ENCODE peak calls at places on chromosomes 16 and 17, in eight cellular contexts. K is neural crest cell, N is cardiac fibroblast, D is CD14-positive monocyte, T is ovary, I is left lung, O is brain microvascular endothelial cell, P is dorsolateral prefrontal cortex. Z is an unnamed sample.

GRCh38 chr17:48757524-48757961 is 29.0 kb upstream of the HOXB13 start:
- DNase-seq in K (no peak), N (no peak), D (no peak), T (no peak), I (no peak), O (no peak), P (no peak), Z (no peak)

GRCh38 chr17:63622571-63623390 is 564 bp downstream of the MAP3K3 start:
- DNase-seq in K (peak; percentile 62), N (peak; percentile 69), D (peak; percentile 66), T (peak; percentile 80), I (peak; percentile 95), O (peak; percentile 45), P (peak; percentile 61), Z (peak; percentile 64)

GRCh38 chr16:88955906-88956305 is 21.1 kb downstream of the CBFA2T3 start:
- DNase-seq in K (no peak), N (no peak), D (no peak), T (no peak), I (peak; percentile 58), O (no peak), P (no peak), Z (no peak)

GRCh38 chr16:55349867-55350266 is 25.9 kb downstream of the IRX6 start:
- DNase-seq in K (no peak), N (no peak), D (no peak), T (no peak), I (no peak), O (no peak), P (no peak), Z (no peak)

GRCh38 chr16:68289202-68289601 is 21.5 kb downstream of the SLC7A6OS start:
- DNase-seq in K (no peak), N (no peak), D (no peak), T (no peak), I (no peak), O (no peak), P (no peak), Z (no peak)

GRCh38 chr16:2155091-2156024 is at the start of gene TRAF7:
- DNase-seq in K (peak; percentile 98), N (peak; percentile 100), D (peak; percentile 99), T (peak; percentile 99), I (peak; percentile 99), O (peak; percentile 100), P (peak; percentile 99), Z (peak; percentile 97)

GRCh38 chr17:59372138-59372751 is 40.8 kb downstream of the YPEL2 start:
- DNase-seq in K (no peak), N (peak; percentile 91), D (peak; percentile 51), T (no peak), I (no peak), O (peak; percentile 57), P (no peak), Z (no peak)

GRCh38 chr17:14762736-14763479 is 462.0 kb downstream of the HS3ST3B1 start:
- DNase-seq in K (no peak), N (no peak), D (no peak), T (no peak), I (no peak), O (no peak), P (no peak), Z (no peak)

GRCh38 chr17:21275579-21276339 is 8.8 kb upstream of the MAP2K3 start:
- DNase-seq in K (peak; percentile 93), N (peak; percentile 83), D (peak; percentile 89), T (peak; percentile 95), I (peak; percentile 100), O (peak; percentile 67), P (peak; percentile 94), Z (peak; percentile 91)

GRCh38 chr16:88688013-88688778 is 1.9 kb upstream of the SNAI3 start:
- DNase-seq in K (no peak), N (no peak), D (no peak), T (no peak), I (peak; percentile 70), O (no peak), P (no peak), Z (no peak)

GRCh38 chr16:85554791-85555548 is 58.2 kb upstream of the GSE1 start:
- DNase-seq in K (no peak), N (peak; percentile 82), D (no peak), T (peak; percentile 83), I (peak; percentile 92), O (peak; percentile 55), P (no peak), Z (peak; percentile 68)

GRCh38 chr17:77222356-77222755 is 81.6 kb downstream of the SEC14L1 start:
- DNase-seq in K (no peak), N (no peak), D (no peak), T (no peak), I (no peak), O (no peak), P (no peak), Z (no peak)

GRCh38 chr17:1259910-1260389 is 10.3 kb upstream of the BHLHA9 start:
- DNase-seq in K (no peak), N (peak; percentile 44), D (no peak), T (no peak), I (no peak), O (no peak), P (no peak), Z (no peak)

GRCh38 chr17:50945779-50946222 is 79.6 kb upstream of the TOB1 start:
- DNase-seq in K (no peak), N (no peak), D (no peak), T (no peak), I (peak; percentile 28), O (no peak), P (no peak), Z (no peak)

GRCh38 chr16:50284131-50284911 is 18.0 kb downstream of the ADCY7 start:
- DNase-seq in K (no peak), N (no peak), D (no peak), T (peak; percentile 51), I (peak; percentile 86), O (no peak), P (no peak), Z (no peak)

GRCh38 chr17:67759355-67760171 is 41.8 kb downstream of the NOL11 start:
- DNase-seq in K (no peak), N (peak; percentile 86), D (no peak), T (peak; percentile 71), I (no peak), O (peak; percentile 6), P (no peak), Z (no peak)

GRCh38 chr17:76080207-76080933 is 1.4 kb downstream of the ZACN start:
- DNase-seq in K (no peak), N (no peak), D (no peak), T (no peak), I (no peak), O (no peak), P (no peak), Z (no peak)
- TF ChIP-seq CTCF in K (no peak), N (no peak), D (no peak), T (no peak), I (no peak), O (no peak), P (no peak), Z (no peak)

DNA sequence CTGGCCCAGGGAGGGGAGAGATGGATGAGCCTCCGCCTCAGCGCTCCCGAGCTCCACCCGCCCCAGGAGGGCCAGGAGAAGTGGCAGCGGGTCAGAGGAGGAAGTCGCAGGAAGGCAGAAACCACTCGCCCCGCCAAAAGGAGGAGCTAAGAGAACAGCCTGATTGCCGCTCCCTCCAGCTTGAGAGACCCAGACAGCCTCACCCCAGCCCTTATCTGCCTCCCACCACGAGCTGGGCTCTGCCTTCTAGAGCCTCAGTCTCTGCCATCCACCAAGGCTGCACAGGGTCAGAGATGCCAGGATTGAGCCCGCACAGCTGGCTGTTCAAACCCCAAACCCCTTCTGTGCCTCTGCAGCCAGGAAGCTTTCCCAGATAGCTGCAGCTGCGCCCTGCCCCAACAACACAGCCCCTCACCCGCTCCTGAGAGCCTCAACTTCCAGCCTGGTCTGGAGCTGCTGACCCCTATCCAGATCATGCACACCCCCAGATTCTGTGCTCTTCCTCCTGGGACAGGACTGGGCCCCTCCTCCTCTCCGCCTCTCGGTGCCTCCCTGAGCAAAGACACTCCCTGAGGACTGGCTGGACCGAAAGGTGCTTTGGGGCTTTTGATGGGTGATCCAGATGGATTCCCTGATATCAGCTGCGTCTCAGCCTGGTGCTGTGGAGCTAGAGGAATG is 1.0 kb upstream of the ATP2A3 start:
- DNase-seq in K (peak; percentile 20), N (peak; percentile 38), D (peak; percentile 73), T (no peak), I (peak; percentile 92), O (no peak), P (no peak), Z (no peak)
- TF ChIP-seq CTCF in K (no peak), N (no peak), D (no peak), T (no peak), I (no peak), O (peak; percentile 3), P (no peak), Z (no peak)

DNA sequence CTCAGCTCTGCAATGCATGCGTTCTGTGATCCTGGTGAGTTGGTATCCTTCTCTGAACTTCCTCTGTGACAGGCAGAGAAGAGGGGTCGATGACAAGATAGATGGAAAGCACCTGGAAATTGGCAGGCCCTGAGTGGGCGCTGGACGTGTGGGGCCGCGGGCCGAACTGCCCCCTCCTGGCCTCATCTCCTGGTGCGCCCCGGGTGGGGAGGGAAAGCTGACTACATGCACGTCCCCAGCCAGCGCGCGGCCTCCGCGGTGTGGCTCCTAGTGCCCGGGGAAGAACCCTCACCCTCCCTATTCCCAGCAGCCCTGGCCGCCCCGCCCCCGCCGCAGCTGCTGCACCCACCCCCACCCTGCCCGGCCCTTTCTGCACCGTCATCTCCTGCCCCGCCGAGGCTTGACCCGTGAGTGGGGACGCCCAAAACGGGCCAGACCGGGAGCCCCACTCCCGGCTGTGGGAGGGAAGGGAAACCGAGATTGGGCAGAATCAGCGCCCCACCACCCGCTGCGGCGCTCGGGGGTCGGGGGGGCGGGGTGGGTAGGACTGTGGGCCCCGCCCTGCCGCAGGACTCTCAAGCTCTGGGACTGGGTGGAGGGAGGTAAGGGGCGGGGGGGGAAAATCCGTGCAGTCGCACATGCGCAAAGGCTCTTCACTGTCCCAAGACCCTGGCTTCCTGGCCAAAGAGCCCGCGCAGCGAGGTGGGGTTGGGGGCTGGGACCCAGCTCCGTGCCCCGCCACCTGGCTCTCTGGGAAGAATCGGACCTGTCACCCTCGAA is at the start of gene NOL3:
- DNase-seq in K (peak; percentile 48), N (peak; percentile 92), D (peak; percentile 74), T (peak; percentile 90), I (peak; percentile 95), O (peak; percentile 33), P (no peak), Z (no peak)
- TF ChIP-seq CTCF in K (no peak), N (peak; percentile 23), D (no peak), T (no peak), I (no peak), O (peak; percentile 32), P (no peak), Z (no peak)

GRCh38 chr17:30996481-30996880 is 25.6 kb downstream of the RNF135 start:
- DNase-seq in K (no peak), N (no peak), D (no peak), T (no peak), I (no peak), O (no peak), P (no peak), Z (no peak)

GRCh38 chr17:30990458-30990857 is 19.6 kb downstream of the RNF135 start:
- DNase-seq in K (no peak), N (no peak), D (no peak), T (no peak), I (no peak), O (no peak), P (no peak), Z (no peak)

GRCh38 chr17:30997270-30997669 is 26.4 kb downstream of the RNF135 start:
- DNase-seq in K (no peak), N (no peak), D (no peak), T (no peak), I (no peak), O (no peak), P (no peak), Z (no peak)

GRCh38 chr17:30995347-30995746 is 24.5 kb downstream of the RNF135 start:
- DNase-seq in K (no peak), N (no peak), D (no peak), T (no peak), I (no peak), O (no peak), P (no peak), Z (no peak)

GRCh38 chr17:30992551-30992950 is 21.7 kb downstream of the RNF135 start:
- DNase-seq in K (no peak), N (no peak), D (no peak), T (no peak), I (no peak), O (no peak), P (no peak), Z (no peak)
- TF ChIP-seq CTCF in K (no peak), N (no peak), D (no peak), T (no peak), I (no peak), O (peak; percentile 9), P (no peak), Z (no peak)

Z was measured in mesothelial cell of epicardium.